ENCODE peak calls at places on chromosomes 12 and 14, in five cellular contexts. J is heart left ventricle; K is CD4-positive, alpha-beta memory T cell; B is heart right ventricle; G is MM.1S. L is an unnamed sample.

GRCh38 chr14:90617942-90618341 is 198.3 kb downstream of the TTC7B start:
- DNase-seq in G (no peak), K (no peak), J (no peak), B (no peak), L (no peak)

GRCh38 chr12:30796508-30796780 is 41.7 kb upstream of the CAPRIN2 start:
- DNase-seq in G (no peak), B (no peak), K (no peak), J (peak; percentile 43), L (no peak)

GRCh38 chr12:50053583-50053982 is 3.8 kb upstream of the ASIC1 start:
- DNase-seq in K (no peak), J (no peak), B (no peak), G (no peak), L (no peak)

GRCh38 chr14:72715215-72715909 is 178.5 kb downstream of the DPF3 start:
- DNase-seq in J (peak; percentile 60), K (no peak), G (no peak), B (peak; percentile 69), L (no peak)

GRCh38 chr12:32102234-32102633 is 4.4 kb upstream of the BICD1 start:
- DNase-seq in B (no peak), G (no peak), J (no peak), K (no peak), L (no peak)

GRCh38 chr12:65125247-65125646 is 4.1 kb upstream of the WIF1 start:
- DNase-seq in K (no peak), J (no peak), B (no peak), G (no peak), L (no peak)

GRCh38 chr12:795305-795704 is 42.9 kb downstream of the WNK1 start:
- DNase-seq in K (peak; percentile 27), B (no peak), G (no peak), J (no peak), L (no peak)

GRCh38 chr12:3313655-3314305 is 177.2 kb upstream of the PRMT8 start:
- DNase-seq in J (no peak), K (peak; percentile 4), B (no peak), G (peak; percentile 15), L (no peak)

GRCh38 chr12:124498178-124498869 is 69.1 kb downstream of the NCOR2 start:
- DNase-seq in G (no peak), J (no peak), B (peak; percentile 49), K (no peak), L (no peak)

GRCh38 chr12:124510301-124510970 is 57.0 kb downstream of the NCOR2 start:
- DNase-seq in K (no peak), G (no peak), B (no peak), J (no peak), L (no peak)

GRCh38 chr14:104633276-104633861 is 28.8 kb upstream of the TMEM179 start:
- DNase-seq in J (no peak), B (no peak), K (no peak), G (no peak), L (no peak)

GRCh38 chr12:80877706-80878384 is 59.9 kb downstream of the LIN7A start:
- DNase-seq in K (no peak), J (no peak), G (no peak), B (no peak), L (no peak)

GRCh38 chr14:82388488-82388887 is 854.8 kb upstream of the SEL1L start:
- DNase-seq in B (no peak), G (no peak), K (no peak), J (no peak), L (no peak)

GRCh38 chr12:110234197-110235154 is 46.6 kb upstream of the ATP2A2 start:
- DNase-seq in G (no peak), K (no peak), B (no peak), J (no peak), L (no peak)

GRCh38 chr14:101394374-101394773 is 166.9 kb upstream of the DIO3 start:
- DNase-seq in J (no peak), G (no peak), B (no peak), K (no peak), L (no peak)

GRCh38 chr14:75566321-75566720 is 12.1 kb upstream of the FLVCR2 start:
- DNase-seq in G (no peak), J (no peak), B (no peak), K (peak; percentile 64), L (peak; percentile 59)

GRCh38 chr12:132216354-132216987 is 72.2 kb downstream of the NOC4L start:
- DNase-seq in G (no peak), J (no peak), B (no peak), K (no peak), L (no peak)

GRCh38 chr12:78120866-78121590 is 290.3 kb downstream of the NAV3 start:
- DNase-seq in K (no peak), B (no peak), J (no peak), G (peak; percentile 44), L (no peak)

GRCh38 chr12:93403988-93404803 is 26.5 kb downstream of the NUDT4 start:
- DNase-seq in B (no peak), G (no peak), J (no peak), K (no peak), L (no peak)

GRCh38 chr12:46486588-46486987 is 114.0 kb upstream of the SLC38A2 start:
- DNase-seq in J (no peak), K (no peak), G (no peak), B (no peak), L (no peak)

GRCh38 chr12:97308576-97309198 is 153.9 kb upstream of the RMST start:
- DNase-seq in B (peak; percentile 20), K (peak; percentile 42), J (no peak), G (peak; percentile 49), L (no peak)

GRCh38 chr14:73457935-73458218 is 469 bp downstream of the NUMB start:
- DNase-seq in K (no peak), B (peak; percentile 50), G (no peak), J (no peak), L (no peak)

GRCh38 chr14:43579743-43580142 is 927.3 kb downstream of the FSCB start:
- DNase-seq in G (no peak), B (no peak), K (no peak), J (no peak), L (no peak)

GRCh38 chr12:109715310-109716091 is 1.9 kb downstream of the FAM222A start:
- DNase-seq in K (no peak), J (no peak), B (no peak), G (peak; percentile 6), L (no peak)

GRCh38 chr14:52802597-52802996 is 11.2 kb upstream of the GNPNAT1 start:
- DNase-seq in K (no peak), J (no peak), G (no peak), B (no peak), L (no peak)

GRCh38 chr12:128727461-128727860 is 96.3 kb downstream of the SLC15A4 start:
- DNase-seq in K (no peak), J (no peak), G (no peak), B (no peak), L (no peak)

GRCh38 chr12:113758165-113758924 is 207.8 kb downstream of the RBM19 start:
- DNase-seq in G (no peak), J (no peak), K (no peak), B (no peak), L (no peak)

GRCh38 chr12:116313194-116313910 is 35.9 kb upstream of the MED13L start:
- DNase-seq in B (no peak), K (no peak), J (no peak), G (no peak), L (no peak)

GRCh38 chr12:116317139-116317538 is 39.6 kb upstream of the MED13L start:
- DNase-seq in J (no peak), B (no peak), K (no peak), G (no peak), L (no peak)

GRCh38 chr12:116317986-116318737 is 40.7 kb upstream of the MED13L start:
- DNase-seq in G (no peak), B (no peak), J (no peak), K (no peak), L (no peak)

GRCh38 chr12:116318738-116319050 is 41.2 kb upstream of the MED13L start:
- DNase-seq in B (no peak), J (no peak), K (no peak), G (no peak), L (no peak)

DNA sequence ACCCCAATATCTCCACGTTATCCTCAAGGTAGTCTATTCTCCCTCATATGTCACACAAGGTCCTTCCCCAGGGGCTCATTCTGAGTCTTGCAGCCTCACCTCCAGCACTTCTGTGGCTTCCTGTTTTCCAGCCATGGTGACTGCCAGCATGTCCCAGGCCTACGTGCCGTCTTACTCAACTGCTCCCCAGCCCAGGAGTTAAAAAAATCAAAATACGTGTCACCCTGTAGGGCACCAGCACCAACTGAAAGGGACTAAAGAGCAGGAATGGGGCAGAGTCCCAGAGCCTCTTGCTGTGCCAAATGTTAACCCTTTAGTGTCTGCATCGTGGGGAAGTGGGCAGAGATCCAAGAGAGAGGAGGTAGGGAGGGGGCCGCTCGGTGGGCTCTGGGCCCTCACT is 37.0 kb upstream of the MED13L start:
- DNase-seq in K (no peak), J (no peak), G (no peak), B (no peak), L (no peak)
- H3K4me1 ChIP-seq in K (no peaks in the 10 kb centered on the region), J (peaks cover 6% of the 10 kb centered on the region), G (peaks cover 11% of the 10 kb centered on the region), B (peaks cover 13% of the 10 kb centered on the region), L (no peaks in the 10 kb centered on the region)

DNA sequence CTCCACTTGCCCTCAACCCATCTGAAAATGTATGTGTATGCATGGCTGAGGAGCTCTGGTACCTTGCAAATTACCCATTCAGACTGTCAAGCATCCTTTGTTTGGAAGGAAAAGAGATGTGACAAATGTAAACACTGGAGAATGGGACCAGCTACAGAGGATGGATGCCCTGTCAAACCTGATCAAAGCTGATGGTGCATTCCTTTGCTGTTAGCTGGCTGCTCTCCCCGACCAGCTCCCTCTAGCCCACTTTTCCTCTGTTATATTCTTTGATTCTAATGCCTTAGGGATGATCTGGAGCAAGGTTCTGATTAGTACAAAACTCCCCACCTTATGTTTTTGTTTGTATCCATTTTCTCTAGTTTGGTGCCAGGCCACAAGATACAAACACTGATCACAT is 310.3 kb downstream of the C12orf75 start:
- DNase-seq in G (no peak), B (no peak), J (no peak), K (no peak), L (no peak)
- H3K4me3 ChIP-seq in G (no peak overlapping the region), B (no peak overlapping the region), J (no peak overlapping the region), K (no peak overlapping the region), L (no peak overlapping the region)

GRCh38 chr14:103508521-103508920 is 14.1 kb downstream of the CKB start:
- DNase-seq in G (no peak), B (no peak), K (no peak), J (no peak), L (no peak)
- H3K27ac ChIP-seq in G (no peak overlapping the region), B (no peak overlapping the region), K (no peak overlapping the region), J (no peak overlapping the region), L (no peak overlapping the region)

GRCh38 chr12:96226801-96227348 is 32.7 kb downstream of the ELK3 start:
- DNase-seq in J (no peak), K (no peak), B (no peak), G (no peak), L (no peak)
- H3K4me1 ChIP-seq in J (peaks cover 25% of the 10 kb centered on the region), K (peaks cover 21% of the 10 kb centered on the region), B (peaks cover 37% of the 10 kb centered on the region), G (no peaks in the 10 kb centered on the region), L (peaks cover 13% of the 10 kb centered on the region)